ENCODE peak calls at places on chromosomes 2 and 18, in four cellular contexts. K is AG04450, W is AG20443, D is mucosa of descending colon. J is an unnamed sample.

GRCh38 chr2:43025709-43026290 is 200.6 kb downstream of the ZFP36L2 start:
- DNase-seq in K (no peak), W (no peak), D (no peak), J (no peak)

GRCh38 chr18:46950064-46950656 is 32.8 kb downstream of the KATNAL2 start:
- DNase-seq in K (no peak), W (peak), D (no peak), J (no peak)

GRCh38 chr18:57764087-57764486 is 39.0 kb downstream of the ATP8B1 start:
- DNase-seq in K (no peak), W (no peak), D (no peak), J (no peak)

GRCh38 chr18:50949185-50949584 is 18.7 kb upstream of the ELAC1 start:
- DNase-seq in K (no peak), W (no peak), D (no peak), J (no peak)

GRCh38 chr2:62591491-62591890 is 85.5 kb upstream of the TMEM17 start:
- DNase-seq in K (no peak), W (no peak), D (no peak), J (no peak)

GRCh38 chr18:37628466-37629220 is 63.0 kb upstream of the CELF4 start:
- DNase-seq in K (no peak), W (no peak), D (no peak), J (no peak)

GRCh38 chr2:29284671-29285070 is 169.5 kb downstream of the CLIP4 start:
- DNase-seq in K (no peak), W (no peak), D (no peak), J (no peak)

GRCh38 chr2:172643142-172643541 is 87.3 kb downstream of the PDK1 start:
- DNase-seq in K (no peak), W (peak), D (no peak), J (no peak)

GRCh38 chr2:100000915-100001707 is 141.3 kb downstream of the AFF3 start:
- DNase-seq in K (no peak), W (no peak), D (no peak), J (no peak)

GRCh38 chr2:12762976-12763375 is 46.2 kb downstream of the TRIB2 start:
- DNase-seq in K (no peak), W (peak), D (no peak), J (no peak)

GRCh38 chr18:12308386-12309100 is 502 bp downstream of the TUBB6 start:
- DNase-seq in K (peak), W (peak), D (peak), J (peak)

GRCh38 chr2:12717191-12717987 is 653 bp downstream of the TRIB2 start:
- DNase-seq in K (no peak), W (peak), D (peak), J (no peak)

GRCh38 chr2:64942693-64943092 is 46.5 kb upstream of the SLC1A4 start:
- DNase-seq in K (no peak), W (no peak), D (no peak), J (no peak)